ENCODE peak calls at places on chromosomes 4 and X, in seven cellular contexts. S, F, C, L, D, K and H are unnamed samples.

GRCh38 chr4:145840162-145840768 is 98.4 kb downstream of the ZNF827 start:
- DNase-seq in S (no peak), F (no peak), C (peak; percentile 51), L (no peak), D (peak; percentile 38), K (no peak), H (peak; percentile 28)

GRCh38 chr4:138428611-138429010 is 186.5 kb upstream of the SLC7A11 start:
- DNase-seq in S (no peak), F (no peak), C (no peak), L (no peak), D (no peak), K (no peak), H (no peak)

GRCh38 chr4:1793496-1793840 is 375 bp downstream of the FGFR3 start:
- DNase-seq in S (no peak), F (no peak), C (peak; percentile 29), L (no peak), D (no peak), K (no peak), H (peak; percentile 63)

GRCh38 chr4:24368801-24369200 is 215.6 kb downstream of the DHX15 start:
- DNase-seq in S (no peak), F (no peak), C (no peak), L (no peak), D (no peak), K (no peak), H (no peak)

GRCh38 chrX:99603076-99603814 is 806.8 kb downstream of the PCDH19 start:
- DNase-seq in S (no peak), F (no peak), C (no peak), L (no peak), D (no peak), K (no peak), H (peak; percentile 2)

GRCh38 chr4:168059251-168059650 is 33.1 kb upstream of the ANXA10 start:
- DNase-seq in S (no peak), F (no peak), C (no peak), L (no peak), D (peak; percentile 72), K (no peak), H (no peak)

GRCh38 chr4:15027921-15028435 is 25.7 kb downstream of the CPEB2 start:
- DNase-seq in S (no peak), F (no peak), C (no peak), L (no peak), D (no peak), K (no peak), H (no peak)

GRCh38 chr4:74733760-74734159 is 60.6 kb downstream of the BTC start:
- DNase-seq in S (no peak), F (no peak), C (no peak), L (no peak), D (no peak), K (no peak), H (peak; percentile 33)

GRCh38 chr4:39631700-39632079 is 7.0 kb downstream of the SMIM14 start:
- DNase-seq in S (no peak), F (no peak), C (no peak), L (no peak), D (no peak), K (no peak), H (no peak)

GRCh38 chrX:154728791-154729190 is 22.1 kb downstream of the GAB3 start:
- DNase-seq in S (no peak), F (no peak), C (no peak), L (no peak), D (no peak), K (no peak), H (no peak)

GRCh38 chr4:159780196-159780922 is 677.5 kb downstream of the RAPGEF2 start:
- DNase-seq in S (no peak), F (no peak), C (no peak), L (no peak), D (no peak), K (no peak), H (no peak)

GRCh38 chr4:52477191-52477590 is 181.9 kb downstream of the USP46 start:
- DNase-seq in S (no peak), F (no peak), C (no peak), L (no peak), D (no peak), K (no peak), H (no peak)

GRCh38 chrX:109890300-109890699 is 112.6 kb upstream of the TMEM164 start:
- DNase-seq in S (no peak), F (no peak), C (no peak), L (no peak), D (no peak), K (no peak), H (no peak)

GRCh38 chr4:80097395-80098177 is 24.6 kb upstream of the ANTXR2 start:
- DNase-seq in S (no peak), F (no peak), C (peak; percentile 57), L (no peak), D (peak; percentile 83), K (no peak), H (no peak)

GRCh38 chrX:17067534-17067933 is 121.1 kb downstream of the REPS2 start:
- DNase-seq in S (no peak), F (no peak), C (no peak), L (no peak), D (no peak), K (no peak), H (no peak)

GRCh38 chr4:163161536-163162205 is 5.0 kb downstream of the NAF1 start:
- DNase-seq in S (no peak), F (no peak), C (peak; percentile 63), L (no peak), D (peak; percentile 95), K (no peak), H (no peak)

GRCh38 chr4:47852121-47852520 is 14.3 kb upstream of the CORIN start:
- DNase-seq in S (no peak), F (no peak), C (peak; percentile 44), L (no peak), D (peak; percentile 92), K (no peak), H (no peak)

GRCh38 chr4:76950052-76950845 is 697 bp downstream of the SEPTIN11 start:
- DNase-seq in S (peak; percentile 44), F (no peak), C (peak; percentile 61), L (peak; percentile 68), D (no peak), K (peak; percentile 48), H (peak; percentile 57)

GRCh38 chrX:110045421-110045820 is 42.5 kb downstream of the TMEM164 start:
- DNase-seq in S (no peak), F (no peak), C (no peak), L (no peak), D (no peak), K (no peak), H (no peak)

GRCh38 chrX:118724775-118725174 is 2.6 kb upstream of the IL13RA1 start:
- DNase-seq in S (no peak), F (no peak), C (peak; percentile 61), L (no peak), D (peak; percentile 56), K (no peak), H (no peak)

GRCh38 chr4:24884925-24885324 is 27.9 kb downstream of the CCDC149 start:
- DNase-seq in S (no peak), F (no peak), C (no peak), L (no peak), D (no peak), K (no peak), H (no peak)

GRCh38 chr4:98993419-98994071 is 2.0 kb upstream of the METAP1 start:
- DNase-seq in S (no peak), F (no peak), C (no peak), L (no peak), D (no peak), K (no peak), H (no peak)

GRCh38 chrX:17527135-17527701 is 152.2 kb downstream of the NHS start:
- DNase-seq in S (no peak), F (no peak), C (peak; percentile 30), L (no peak), D (peak; percentile 35), K (no peak), H (no peak)

GRCh38 chr4:2062808-2063524 is 3.8 kb downstream of the NAT8L start:
- DNase-seq in S (no peak), F (no peak), C (no peak), L (no peak), D (no peak), K (no peak), H (no peak)

GRCh38 chr4:88591787-88592599 is at the start of gene HERC3:
- DNase-seq in S (peak; percentile 86), F (peak; percentile 90), C (peak; percentile 91), L (peak; percentile 96), D (peak; percentile 80), K (peak; percentile 92), H (peak; percentile 92)

GRCh38 chrX:123975180-123975579 is 13.7 kb downstream of the STAG2 start:
- DNase-seq in S (no peak), F (no peak), C (no peak), L (no peak), D (peak; percentile 31), K (no peak), H (no peak)

GRCh38 chr4:136636155-136636554 is 896.1 kb downstream of the PCDH18 start:
- DNase-seq in S (no peak), F (no peak), C (no peak), L (no peak), D (no peak), K (no peak), H (no peak)

GRCh38 chr4:7336067-7336569 is 98.6 kb downstream of the PSAPL1 start:
- DNase-seq in S (no peak), F (no peak), C (no peak), L (no peak), D (no peak), K (no peak), H (no peak)
- H3K18ac ChIP-seq in S (peak overlapping the region; percentile 94), F (no peak overlapping the region), C (no peak overlapping the region), L (no peak overlapping the region), D (no peak overlapping the region), K (no peak overlapping the region), H (no peak overlapping the region)

GRCh38 chr4:6782846-6783110 is 251 bp downstream of the KIAA0232 start:
- DNase-seq in S (no peak), F (no peak), C (no peak), L (no peak), D (no peak), K (no peak), H (no peak)
- H3K23ac ChIP-seq in S (peak overlapping the region; percentile 92), F (no peak overlapping the region), C (peak overlapping the region; percentile 37), L (no peak overlapping the region), D (no peak overlapping the region), K (no peak overlapping the region), H (no peak overlapping the region)

GRCh38 chr4:176805155-176805554 is 12.4 kb upstream of the VEGFC start:
- DNase-seq in S (no peak), F (no peak), C (peak; percentile 59), L (no peak), D (peak; percentile 66), K (no peak), H (no peak)
- H2BK5ac ChIP-seq in S (no peak overlapping the region), F (no peak overlapping the region), C (no peak overlapping the region), L (no peak overlapping the region), D (no peak overlapping the region), K (no peak overlapping the region), H (no peak overlapping the region)

DNA sequence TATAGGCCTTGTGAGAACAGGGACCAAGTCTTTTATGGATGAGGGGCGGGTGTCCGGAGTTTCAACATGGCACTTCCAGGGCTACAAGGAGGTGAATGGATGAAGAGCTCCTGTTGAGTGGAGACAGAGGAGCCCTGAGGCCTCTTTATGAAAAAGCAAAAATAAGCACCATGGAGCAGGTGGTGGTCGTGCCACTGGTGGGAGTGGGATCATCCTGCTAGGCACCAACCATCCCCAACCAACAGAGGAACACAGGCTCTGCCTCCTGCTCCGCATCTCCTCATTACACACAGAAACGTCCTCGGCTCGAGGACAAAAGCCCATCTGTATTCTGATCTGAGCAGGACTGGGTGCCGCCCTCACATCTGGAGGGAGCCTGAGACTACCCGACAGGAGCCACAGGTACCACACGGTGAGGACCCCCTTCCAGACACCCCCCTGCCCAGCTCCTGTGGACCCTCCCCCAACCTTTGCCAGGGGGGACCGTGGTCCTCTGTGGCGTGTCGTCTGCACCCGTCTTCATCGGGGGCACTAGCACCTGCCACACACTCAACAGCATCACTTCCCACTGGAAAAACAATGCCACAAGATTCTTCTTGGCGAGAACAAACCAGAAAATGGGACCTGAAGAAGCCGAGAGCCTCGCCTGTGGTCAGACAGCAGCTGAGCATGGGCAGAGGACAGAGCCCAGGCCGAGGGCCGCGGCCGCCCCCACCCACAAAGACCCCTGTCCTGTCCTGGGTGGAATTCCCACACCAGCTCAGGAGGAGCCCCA is 3.9 kb upstream of the PDE6B start:
- DNase-seq in S (no peak), F (no peak), C (no peak), L (no peak), D (no peak), K (no peak), H (no peak)
- H3K18ac ChIP-seq in S (peak overlapping the region; percentile 73), F (no peak overlapping the region), C (no peak overlapping the region), L (no peak overlapping the region), D (no peak overlapping the region), K (no peak overlapping the region), H (no peak overlapping the region)